ENCODE peak calls at places on chromosomes 5 and 9, in eight cellular contexts. H is gastrocnemius medialis; E is right atrium auricular region; X is spleen; J is fibroblast of lung; U is CD8-positive, alpha-beta T cell; L is IMR-90; G is MM.1S. C is an unnamed sample.

GRCh38 chr5:65307088-65307487 is 174.6 kb downstream of the ADAMTS6 start:
- DNase-seq in H (no peak), E (no peak), X (no peak), J (peak; percentile 17), U (no peak), L (peak; percentile 62), G (no peak), C (no peak)

GRCh38 chr9:3963266-3964019 is 336.4 kb downstream of the GLIS3 start:
- DNase-seq in H (no peak), E (peak; percentile 77), X (no peak), J (peak; percentile 86), U (no peak), L (peak; percentile 93), G (no peak), C (no peak)

GRCh38 chr5:140571105-140571504 is 6.5 kb downstream of the SLC35A4 start:
- DNase-seq in H (no peak), E (no peak), X (no peak), J (no peak), U (no peak), L (no peak), G (no peak), C (no peak)

GRCh38 chr5:137602721-137603273 is 103.7 kb upstream of the SPOCK1 start:
- DNase-seq in H (no peak), E (no peak), X (no peak), J (no peak), U (no peak), L (no peak), G (no peak), C (peak; percentile 60)

GRCh38 chr5:123093279-123094226 is 4.5 kb downstream of the PRDM6 start:
- DNase-seq in H (no peak), E (no peak), X (no peak), J (no peak), U (no peak), L (peak; percentile 30), G (no peak), C (no peak)

GRCh38 chr5:173217626-173218397 is 17.2 kb downstream of the NKX2-5 start:
- DNase-seq in H (peak; percentile 46), E (no peak), X (peak; percentile 51), J (no peak), U (no peak), L (no peak), G (no peak), C (no peak)

GRCh38 chr5:66209350-66209749 is 65.2 kb downstream of the SREK1 start:
- DNase-seq in H (no peak), E (no peak), X (no peak), J (peak; percentile 11), U (no peak), L (no peak), G (no peak), C (no peak)

GRCh38 chr5:141848771-141849370 is 29.3 kb downstream of the PCDH1 start:
- DNase-seq in H (no peak), E (peak; percentile 65), X (no peak), J (peak; percentile 76), U (no peak), L (peak; percentile 66), G (peak; percentile 43), C (peak; percentile 80)

GRCh38 chr9:16147726-16148125 is 594.9 kb downstream of the CCDC171 start:
- DNase-seq in H (no peak), E (no peak), X (no peak), J (peak; percentile 20), U (no peak), L (no peak), G (no peak), C (no peak)

GRCh38 chr9:126379661-126380365 is 53.2 kb downstream of the MVB12B start:
- DNase-seq in H (no peak), E (no peak), X (no peak), J (peak; percentile 62), U (no peak), L (peak; percentile 47), G (no peak), C (no peak)

GRCh38 chr9:125240649-125240999 is 519 bp downstream of the HSPA5 start:
- DNase-seq in H (peak; percentile 65), E (peak; percentile 61), X (no peak), J (peak; percentile 29), U (peak; percentile 17), L (no peak), G (peak; percentile 56), C (no peak)

GRCh38 chr9:3576358-3576757 is 50.6 kb upstream of the RFX3 start:
- DNase-seq in H (peak; percentile 19), E (no peak), X (no peak), J (no peak), U (no peak), L (no peak), G (no peak), C (no peak)

GRCh38 chr5:173293817-173294672 is 34.2 kb downstream of the STC2 start:
- DNase-seq in H (peak; percentile 49), E (peak; percentile 86), X (peak; percentile 86), J (peak; percentile 53), U (peak; percentile 48), L (peak; percentile 80), G (peak; percentile 68), C (peak; percentile 86)

GRCh38 chr9:38046669-38047300 is 22.2 kb downstream of the SHB start:
- DNase-seq in H (no peak), E (no peak), X (no peak), J (peak; percentile 89), U (no peak), L (peak; percentile 69), G (no peak), C (no peak)

DNA sequence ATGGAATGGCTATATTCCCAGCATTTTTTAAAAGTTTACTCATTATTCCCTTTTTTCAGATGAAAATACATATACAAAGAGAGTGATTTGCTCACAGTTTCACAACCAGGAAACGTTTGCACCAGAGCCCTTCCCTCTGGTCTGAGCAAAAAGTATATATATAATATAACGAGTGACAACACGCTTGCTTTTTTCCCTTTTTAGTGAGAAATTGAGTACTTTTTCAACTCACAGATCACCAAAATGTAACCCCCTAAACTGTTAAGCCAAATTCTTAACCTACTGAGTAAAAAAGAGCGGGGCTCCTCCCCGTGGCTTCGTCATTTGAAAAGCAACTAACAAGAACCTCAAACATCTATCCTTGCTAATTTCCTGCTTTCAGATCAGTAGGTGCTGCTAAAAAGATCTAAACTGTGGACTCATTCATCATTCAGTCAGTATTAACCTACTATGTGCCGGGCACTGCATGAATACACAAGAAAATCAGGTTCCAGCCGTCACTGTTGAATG is 955 bp upstream of the PTBP3 start:
- DNase-seq in H (no peak), E (no peak), X (no peak), J (peak; percentile 48), U (peak; percentile 17), L (peak; percentile 38), G (peak; percentile 50), C (no peak)
- H3K4me3 ChIP-seq in H (peak overlapping the region; percentile 67), E (peak overlapping the region; percentile 82), X (peak overlapping the region; percentile 75), J (peak overlapping the region; percentile 66), U (peak overlapping the region; percentile 99), L (peak overlapping the region; percentile 65), G (peak overlapping the region; percentile 84), C (peak overlapping the region; percentile 94)

GRCh38 chr5:33299621-33300208 is 141.1 kb upstream of the TARS1 start:
- DNase-seq in H (no peak), E (no peak), X (no peak), J (peak; percentile 61), U (no peak), L (peak; percentile 71), G (peak; percentile 45), C (no peak)
- TF ChIP-seq CTCF in H (no peak), E (peak; percentile 47), X (peak; percentile 49), J (peak; percentile 36), U (no peak), L (peak; percentile 56), G (peak; percentile 52), C (peak; percentile 31)

GRCh38 chr5:170573119-170573518 is 69.3 kb downstream of the KCNIP1 start:
- DNase-seq in H (no peak), E (no peak), X (no peak), J (no peak), U (no peak), L (no peak), G (no peak), C (peak; percentile 12)

GRCh38 chr5:170571885-170572284 is 68.1 kb downstream of the KCNIP1 start:
- DNase-seq in H (no peak), E (no peak), X (no peak), J (no peak), U (no peak), L (no peak), G (no peak), C (no peak)

GRCh38 chr5:170573660-170574059 is 69.8 kb downstream of the KCNIP1 start:
- DNase-seq in H (no peak), E (no peak), X (no peak), J (no peak), U (no peak), L (no peak), G (no peak), C (no peak)

GRCh38 chr5:170571331-170571731 is 67.5 kb downstream of the KCNIP1 start:
- DNase-seq in H (no peak), E (no peak), X (no peak), J (peak; percentile 89), U (no peak), L (peak; percentile 52), G (no peak), C (no peak)

DNA sequence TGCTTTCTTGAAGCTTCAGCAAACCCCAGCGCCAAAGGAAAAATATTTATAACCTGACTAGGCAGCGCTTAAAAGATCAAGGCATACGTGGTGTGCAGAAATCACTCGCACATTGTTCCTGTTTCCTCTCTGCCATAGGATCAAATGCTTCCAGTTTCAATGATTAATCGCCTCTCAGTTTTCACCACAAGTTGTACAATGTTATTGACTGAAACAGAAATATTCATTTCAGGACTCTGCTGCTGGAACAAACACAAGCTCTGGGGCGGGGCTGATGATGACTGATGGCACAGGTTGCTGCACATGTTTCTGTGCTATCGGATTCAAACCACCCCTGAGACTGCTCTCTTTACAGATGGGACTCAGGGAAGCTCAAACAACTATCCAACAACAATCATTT is 68.6 kb downstream of the KCNIP1 start:
- DNase-seq in H (no peak), E (no peak), X (no peak), J (peak; percentile 42), U (no peak), L (no peak), G (peak; percentile 33), C (no peak)
- H3K27ac ChIP-seq in H (no peak overlapping the region), E (no peak overlapping the region), X (no peak overlapping the region), J (no peak overlapping the region), U (no peak overlapping the region), L (no peak overlapping the region), G (no peak overlapping the region), C (no peak overlapping the region)

GRCh38 chr5:150624334-150625163 is 15.9 kb upstream of the SYNPO start:
- DNase-seq in H (no peak), E (no peak), X (no peak), J (no peak), U (no peak), L (no peak), G (no peak), C (no peak)
- H3K4me3 ChIP-seq in H (peak overlapping the region; percentile 79), E (peak overlapping the region; percentile 90), X (peak overlapping the region; percentile 77), J (peak overlapping the region; percentile 81), U (peak overlapping the region; percentile 37), L (peak overlapping the region; percentile 88), G (peak overlapping the region; percentile 52), C (peak overlapping the region; percentile 99)

C was measured in coronary artery.